ENCODE peak calls at places on chromosomes 7 and 10, in nine cellular contexts. One of them, this sample, is unnamed.

GRCh38 chr7:44937426-44937825 is 41.4 kb downstream of the MYO1G start:
- DNase-seq in GM03348: no peak
- DNase-seq in naive thymus-derived CD8-positive, alpha-beta T cell: no peak
- DNase-seq in fibroblast of gingiva: no peak
- DNase-seq in T-cell: no peak
- DNase-seq in progenitor cell of endocrine pancreas: no peak
- DNase-seq in ELF-1: no peak
- DNase-seq in neuronal stem cell: no peak
- DNase-seq in uterus: no peak
- DNase-seq in this sample: no peak

GRCh38 chr10:46314046-46314445 is 27.2 kb downstream of the ANTXRL start:
- DNase-seq in GM03348: no peak
- DNase-seq in naive thymus-derived CD8-positive, alpha-beta T cell: no peak
- DNase-seq in fibroblast of gingiva: no peak
- DNase-seq in T-cell: no peak
- DNase-seq in progenitor cell of endocrine pancreas: no peak
- DNase-seq in ELF-1: no peak
- DNase-seq in neuronal stem cell: no peak
- DNase-seq in uterus: no peak
- DNase-seq in this sample: no peak

GRCh38 chr7:157612664-157613561 is 276.1 kb downstream of the DNAJB6 start:
- DNase-seq in GM03348: no peak
- DNase-seq in naive thymus-derived CD8-positive, alpha-beta T cell: peak; percentile 52
- DNase-seq in fibroblast of gingiva: no peak
- DNase-seq in T-cell: peak; percentile 77
- DNase-seq in progenitor cell of endocrine pancreas: no peak
- DNase-seq in ELF-1: peak; percentile 63
- DNase-seq in neuronal stem cell: no peak
- DNase-seq in uterus: no peak
- DNase-seq in this sample: no peak

GRCh38 chr7:129923709-129924108 is 29.1 kb downstream of the UBE2H start:
- DNase-seq in GM03348: peak; percentile 71
- DNase-seq in naive thymus-derived CD8-positive, alpha-beta T cell: no peak
- DNase-seq in fibroblast of gingiva: peak; percentile 64
- DNase-seq in T-cell: no peak
- DNase-seq in progenitor cell of endocrine pancreas: no peak
- DNase-seq in ELF-1: no peak
- DNase-seq in neuronal stem cell: no peak
- DNase-seq in uterus: no peak
- DNase-seq in this sample: no peak

GRCh38 chr7:151687523-151688235 is 168.0 kb upstream of the RHEB start:
- DNase-seq in GM03348: peak; percentile 98
- DNase-seq in naive thymus-derived CD8-positive, alpha-beta T cell: no peak
- DNase-seq in fibroblast of gingiva: peak; percentile 90
- DNase-seq in T-cell: no peak
- DNase-seq in progenitor cell of endocrine pancreas: peak; percentile 49
- DNase-seq in ELF-1: peak; percentile 94
- DNase-seq in neuronal stem cell: peak; percentile 39
- DNase-seq in uterus: peak; percentile 80
- DNase-seq in this sample: peak; percentile 71

GRCh38 chr7:29192284-29192683 is 2.3 kb upstream of the CHN2 start:
- DNase-seq in GM03348: no peak
- DNase-seq in naive thymus-derived CD8-positive, alpha-beta T cell: no peak
- DNase-seq in fibroblast of gingiva: no peak
- DNase-seq in T-cell: no peak
- DNase-seq in progenitor cell of endocrine pancreas: no peak
- DNase-seq in ELF-1: no peak
- DNase-seq in neuronal stem cell: no peak
- DNase-seq in uterus: no peak
- DNase-seq in this sample: no peak

GRCh38 chr7:130114374-130114773 is 44.0 kb downstream of the KLHDC10 start:
- DNase-seq in GM03348: no peak
- DNase-seq in naive thymus-derived CD8-positive, alpha-beta T cell: no peak
- DNase-seq in fibroblast of gingiva: no peak
- DNase-seq in T-cell: no peak
- DNase-seq in progenitor cell of endocrine pancreas: no peak
- DNase-seq in ELF-1: no peak
- DNase-seq in neuronal stem cell: no peak
- DNase-seq in uterus: no peak
- DNase-seq in this sample: no peak

GRCh38 chr10:77899080-77899477 is 27.5 kb downstream of the DLG5 start:
- DNase-seq in GM03348: peak; percentile 88
- DNase-seq in naive thymus-derived CD8-positive, alpha-beta T cell: no peak
- DNase-seq in fibroblast of gingiva: peak; percentile 78
- DNase-seq in T-cell: no peak
- DNase-seq in progenitor cell of endocrine pancreas: no peak
- DNase-seq in ELF-1: no peak
- DNase-seq in neuronal stem cell: no peak
- DNase-seq in uterus: no peak
- DNase-seq in this sample: no peak

GRCh38 chr10:102578782-102579181 is 65.5 kb upstream of the TRIM8 start:
- DNase-seq in GM03348: no peak
- DNase-seq in naive thymus-derived CD8-positive, alpha-beta T cell: no peak
- DNase-seq in fibroblast of gingiva: no peak
- DNase-seq in T-cell: no peak
- DNase-seq in progenitor cell of endocrine pancreas: no peak
- DNase-seq in ELF-1: no peak
- DNase-seq in neuronal stem cell: no peak
- DNase-seq in uterus: no peak
- DNase-seq in this sample: no peak

GRCh38 chr10:74177140-74177677 is 26.2 kb downstream of the ADK start:
- DNase-seq in GM03348: peak; percentile 64
- DNase-seq in naive thymus-derived CD8-positive, alpha-beta T cell: no peak
- DNase-seq in fibroblast of gingiva: no peak
- DNase-seq in T-cell: no peak
- DNase-seq in progenitor cell of endocrine pancreas: no peak
- DNase-seq in ELF-1: no peak
- DNase-seq in neuronal stem cell: no peak
- DNase-seq in uterus: no peak
- DNase-seq in this sample: no peak

GRCh38 chr7:55350281-55350680 is 14.9 kb upstream of the LANCL2 start:
- DNase-seq in GM03348: no peak
- DNase-seq in naive thymus-derived CD8-positive, alpha-beta T cell: no peak
- DNase-seq in fibroblast of gingiva: no peak
- DNase-seq in T-cell: no peak
- DNase-seq in progenitor cell of endocrine pancreas: no peak
- DNase-seq in ELF-1: no peak
- DNase-seq in neuronal stem cell: no peak
- DNase-seq in uterus: no peak
- DNase-seq in this sample: no peak

GRCh38 chr10:60434418-60435046 is 44.9 kb upstream of the ANK3 start:
- DNase-seq in GM03348: peak; percentile 68
- DNase-seq in naive thymus-derived CD8-positive, alpha-beta T cell: no peak
- DNase-seq in fibroblast of gingiva: peak; percentile 56
- DNase-seq in T-cell: no peak
- DNase-seq in progenitor cell of endocrine pancreas: no peak
- DNase-seq in ELF-1: no peak
- DNase-seq in neuronal stem cell: peak; percentile 40
- DNase-seq in uterus: peak; percentile 18
- DNase-seq in this sample: no peak

GRCh38 chr10:110141747-110142625 is 65.4 kb upstream of the MXI1 start:
- DNase-seq in GM03348: no peak
- DNase-seq in naive thymus-derived CD8-positive, alpha-beta T cell: no peak
- DNase-seq in fibroblast of gingiva: peak; percentile 16
- DNase-seq in T-cell: no peak
- DNase-seq in progenitor cell of endocrine pancreas: no peak
- DNase-seq in ELF-1: no peak
- DNase-seq in neuronal stem cell: no peak
- DNase-seq in uterus: no peak
- DNase-seq in this sample: no peak

GRCh38 chr10:79424221-79425073 is 21.0 kb downstream of the ZCCHC24 start:
- DNase-seq in GM03348: no peak
- DNase-seq in naive thymus-derived CD8-positive, alpha-beta T cell: no peak
- DNase-seq in fibroblast of gingiva: peak; percentile 39
- DNase-seq in T-cell: no peak
- DNase-seq in progenitor cell of endocrine pancreas: no peak
- DNase-seq in ELF-1: no peak
- DNase-seq in neuronal stem cell: no peak
- DNase-seq in uterus: peak; percentile 70
- DNase-seq in this sample: no peak

GRCh38 chr10:72126184-72126871 is 38.0 kb upstream of the SPOCK2 start:
- DNase-seq in GM03348: peak; percentile 39
- DNase-seq in naive thymus-derived CD8-positive, alpha-beta T cell: no peak
- DNase-seq in fibroblast of gingiva: peak; percentile 64
- DNase-seq in T-cell: no peak
- DNase-seq in progenitor cell of endocrine pancreas: no peak
- DNase-seq in ELF-1: peak; percentile 4
- DNase-seq in neuronal stem cell: no peak
- DNase-seq in uterus: no peak
- DNase-seq in this sample: no peak

GRCh38 chr7:4196121-4196819 is 485.8 kb upstream of the FOXK1 start:
- DNase-seq in GM03348: no peak
- DNase-seq in naive thymus-derived CD8-positive, alpha-beta T cell: no peak
- DNase-seq in fibroblast of gingiva: no peak
- DNase-seq in T-cell: no peak
- DNase-seq in progenitor cell of endocrine pancreas: no peak
- DNase-seq in ELF-1: no peak
- DNase-seq in neuronal stem cell: no peak
- DNase-seq in uterus: no peak
- DNase-seq in this sample: no peak

GRCh38 chr10:31069411-31069810 is 37.7 kb upstream of the ZNF438 start:
- DNase-seq in GM03348: no peak
- DNase-seq in naive thymus-derived CD8-positive, alpha-beta T cell: no peak
- DNase-seq in fibroblast of gingiva: no peak
- DNase-seq in T-cell: no peak
- DNase-seq in progenitor cell of endocrine pancreas: no peak
- DNase-seq in ELF-1: no peak
- DNase-seq in neuronal stem cell: no peak
- DNase-seq in uterus: no peak
- DNase-seq in this sample: no peak

GRCh38 chr10:82796510-82796909 is 921.5 kb downstream of the NRG3 start:
- DNase-seq in GM03348: peak; percentile 17
- DNase-seq in naive thymus-derived CD8-positive, alpha-beta T cell: no peak
- DNase-seq in fibroblast of gingiva: no peak
- DNase-seq in T-cell: no peak
- DNase-seq in progenitor cell of endocrine pancreas: no peak
- DNase-seq in ELF-1: no peak
- DNase-seq in neuronal stem cell: no peak
- DNase-seq in uterus: no peak
- DNase-seq in this sample: no peak

GRCh38 chr7:149427096-149427680 is 33.7 kb downstream of the ZNF777 start:
- DNase-seq in GM03348: no peak
- DNase-seq in naive thymus-derived CD8-positive, alpha-beta T cell: no peak
- DNase-seq in fibroblast of gingiva: no peak
- DNase-seq in T-cell: no peak
- DNase-seq in progenitor cell of endocrine pancreas: no peak
- DNase-seq in ELF-1: peak; percentile 53
- DNase-seq in neuronal stem cell: no peak
- DNase-seq in uterus: no peak
- DNase-seq in this sample: no peak

GRCh38 chr10:124290095-124290795 is 128.5 kb downstream of the OAT start:
- DNase-seq in GM03348: no peak
- DNase-seq in naive thymus-derived CD8-positive, alpha-beta T cell: no peak
- DNase-seq in fibroblast of gingiva: no peak
- DNase-seq in T-cell: no peak
- DNase-seq in progenitor cell of endocrine pancreas: no peak
- DNase-seq in ELF-1: peak; percentile 17
- DNase-seq in neuronal stem cell: no peak
- DNase-seq in uterus: no peak
- DNase-seq in this sample: no peak

GRCh38 chr10:4197676-4198075 is 412.7 kb upstream of the KLF6 start:
- DNase-seq in GM03348: no peak
- DNase-seq in naive thymus-derived CD8-positive, alpha-beta T cell: no peak
- DNase-seq in fibroblast of gingiva: no peak
- DNase-seq in T-cell: no peak
- DNase-seq in progenitor cell of endocrine pancreas: no peak
- DNase-seq in ELF-1: no peak
- DNase-seq in neuronal stem cell: no peak
- DNase-seq in uterus: no peak
- DNase-seq in this sample: no peak

GRCh38 chr10:132850896-132851295 is 64.9 kb upstream of the NKX6-2 start:
- DNase-seq in GM03348: no peak
- DNase-seq in naive thymus-derived CD8-positive, alpha-beta T cell: no peak
- DNase-seq in fibroblast of gingiva: no peak
- DNase-seq in T-cell: no peak
- DNase-seq in progenitor cell of endocrine pancreas: peak; percentile 6
- DNase-seq in ELF-1: no peak
- DNase-seq in neuronal stem cell: no peak
- DNase-seq in uterus: peak; percentile 8
- DNase-seq in this sample: peak; percentile 14